ENCODE peak calls at places on chromosomes 13 and 19, in nine cellular contexts. E, H, Z, V, F, B, G, C and K are unnamed samples.

GRCh38 chr19:30253581-30253996 is 118.6 kb upstream of the ZNF536 start:
- DNase-seq in E (no peak), H (no peak), Z (no peak), V (no peak), F (no peak), B (no peak), G (no peak), C (no peak), K (no peak)

GRCh38 chr19:37973666-37974065 is 66.7 kb downstream of the SIPA1L3 start:
- DNase-seq in E (no peak), H (no peak), Z (no peak), V (no peak), F (no peak), B (no peak), G (no peak), C (no peak), K (no peak)

GRCh38 chr19:13299838-13300237 is 149.6 kb downstream of the IER2 start:
- DNase-seq in E (no peak), H (no peak), Z (no peak), V (no peak), F (no peak), B (no peak), G (no peak), C (no peak), K (no peak)

GRCh38 chr13:90107658-90108057 is 1239.8 kb upstream of the MIR17HG start:
- DNase-seq in E (no peak), H (no peak), Z (no peak), V (no peak), F (no peak), B (no peak), G (no peak), C (no peak), K (no peak)

GRCh38 chr13:109787135-109787954 is 962 bp upstream of the IRS2 start:
- DNase-seq in E (peak; percentile 53), H (peak; percentile 35), Z (peak; percentile 23), V (no peak), F (peak; percentile 43), B (no peak), G (peak; percentile 57), C (no peak), K (peak; percentile 63)

GRCh38 chr13:49319555-49320350 is 72.0 kb downstream of the CDADC1 start:
- DNase-seq in E (peak; percentile 85), H (no peak), Z (no peak), V (no peak), F (no peak), B (peak; percentile 83), G (no peak), C (no peak), K (peak; percentile 74)

GRCh38 chr13:38979891-38980627 is 10.6 kb downstream of the STOML3 start:
- DNase-seq in E (peak; percentile 35), H (no peak), Z (no peak), V (no peak), F (peak; percentile 25), B (no peak), G (peak; percentile 55), C (no peak), K (no peak)

GRCh38 chr13:26222523-26223046 is 471 bp upstream of the RNF6 start:
- DNase-seq in E (no peak), H (no peak), Z (no peak), V (no peak), F (no peak), B (no peak), G (no peak), C (no peak), K (no peak)

GRCh38 chr19:47035127-47035494 is 13.3 kb downstream of the TMEM160 start:
- DNase-seq in E (no peak), H (no peak), Z (no peak), V (no peak), F (no peak), B (no peak), G (no peak), C (no peak), K (no peak)

GRCh38 chr13:76773695-76774094 is 112.5 kb downstream of the KCTD12 start:
- DNase-seq in E (no peak), H (no peak), Z (no peak), V (no peak), F (no peak), B (peak; percentile 50), G (no peak), C (no peak), K (no peak)

GRCh38 chr13:82147526-82147925 is 1734.7 kb downstream of the SLITRK1 start:
- DNase-seq in E (no peak), H (no peak), Z (no peak), V (no peak), F (no peak), B (no peak), G (no peak), C (no peak), K (peak; percentile 12)

GRCh38 chr19:41362143-41362847 is 1.7 kb downstream of the B9D2 start:
- DNase-seq in E (no peak), H (no peak), Z (no peak), V (no peak), F (no peak), B (no peak), G (no peak), C (no peak), K (peak; percentile 26)

GRCh38 chr19:49890349-49891311 is 6.1 kb downstream of the IL4I1 start:
- DNase-seq in E (no peak), H (peak; percentile 67), Z (peak; percentile 63), V (peak; percentile 51), F (no peak), B (no peak), G (no peak), C (no peak), K (no peak)

GRCh38 chr13:101492251-101492910 is 39.9 kb downstream of the ITGBL1 start:
- DNase-seq in E (no peak), H (no peak), Z (no peak), V (no peak), F (no peak), B (no peak), G (no peak), C (no peak), K (no peak)

GRCh38 chr13:40666905-40667621 is 622 bp upstream of the FOXO1 start:
- DNase-seq in E (no peak), H (peak; percentile 32), Z (no peak), V (no peak), F (peak; percentile 52), B (no peak), G (peak; percentile 76), C (peak; percentile 37), K (peak; percentile 72)

GRCh38 chr13:90375851-90376250 is 971.6 kb upstream of the MIR17HG start:
- DNase-seq in E (no peak), H (no peak), Z (no peak), V (no peak), F (no peak), B (no peak), G (no peak), C (no peak), K (no peak)

GRCh38 chr19:40420766-40421467 is 4.9 kb downstream of the SERTAD1 start:
- DNase-seq in E (peak; percentile 94), H (peak; percentile 72), Z (peak; percentile 72), V (peak; percentile 52), F (peak; percentile 95), B (peak; percentile 80), G (peak; percentile 97), C (no peak), K (peak; percentile 94)

GRCh38 chr19:17216058-17216670 is 1.0 kb downstream of the USE1 start:
- DNase-seq in E (no peak), H (no peak), Z (no peak), V (no peak), F (no peak), B (no peak), G (no peak), C (no peak), K (no peak)

GRCh38 chr13:35475960-35476943 is at the start of gene MAB21L1:
- DNase-seq in E (no peak), H (no peak), Z (no peak), V (no peak), F (no peak), B (peak; percentile 88), G (peak; percentile 46), C (no peak), K (peak; percentile 44)

GRCh38 chr19:7738023-7738422 is 6.1 kb upstream of the CLEC4G start:
- DNase-seq in E (no peak), H (no peak), Z (no peak), V (no peak), F (no peak), B (no peak), G (no peak), C (no peak), K (no peak)

GRCh38 chr19:38452430-38453366 is 19.2 kb downstream of the RYR1 start:
- DNase-seq in E (no peak), H (no peak), Z (peak; percentile 26), V (no peak), F (no peak), B (no peak), G (no peak), C (no peak), K (no peak)

GRCh38 chr13:67440240-67440639 is 210.1 kb upstream of the PCDH9 start:
- DNase-seq in E (no peak), H (no peak), Z (no peak), V (no peak), F (no peak), B (no peak), G (no peak), C (no peak), K (no peak)

GRCh38 chr19:35774274-35775045 is 904 bp upstream of the ARHGAP33 start:
- DNase-seq in E (no peak), H (no peak), Z (no peak), V (no peak), F (no peak), B (no peak), G (no peak), C (no peak), K (no peak)

GRCh38 chr19:5789886-5790572 is 934 bp downstream of the DUS3L start:
- DNase-seq in E (no peak), H (no peak), Z (no peak), V (no peak), F (no peak), B (no peak), G (no peak), C (no peak), K (no peak)

GRCh38 chr13:44906230-44906629 is 83.0 kb downstream of the NUFIP1 start:
- DNase-seq in E (no peak), H (no peak), Z (no peak), V (no peak), F (no peak), B (no peak), G (no peak), C (no peak), K (no peak)